ENCODE peak calls at places on chromosomes 3 and 15, in nine cellular contexts. One of them, this sample, is unnamed.

GRCh38 chr15:56371495-56372147 is 6.4 kb downstream of the TEX9 start:
- DNase-seq in T follicular helper cell: no peak
- DNase-seq in EL: no peak
- DNase-seq in Ammon's horn: no peak
- DNase-seq in D341Med: no peak
- DNase-seq in breast epithelium: no peak
- DNase-seq in AG10803: no peak
- DNase-seq in MCF 10A: peak
- DNase-seq in COLO829: no peak
- DNase-seq in this sample: no peak

GRCh38 chr3:105274958-105275357 is 91.8 kb upstream of the ALCAM start:
- DNase-seq in T follicular helper cell: no peak
- DNase-seq in EL: peak
- DNase-seq in Ammon's horn: no peak
- DNase-seq in D341Med: no peak
- DNase-seq in breast epithelium: no peak
- DNase-seq in AG10803: peak
- DNase-seq in MCF 10A: peak
- DNase-seq in COLO829: no peak
- DNase-seq in this sample: no peak

GRCh38 chr3:3053974-3054373 is 56.2 kb downstream of the IL5RA start:
- DNase-seq in T follicular helper cell: no peak
- DNase-seq in EL: no peak
- DNase-seq in Ammon's horn: peak
- DNase-seq in D341Med: no peak
- DNase-seq in breast epithelium: no peak
- DNase-seq in AG10803: no peak
- DNase-seq in MCF 10A: no peak
- DNase-seq in COLO829: peak
- DNase-seq in this sample: no peak

GRCh38 chr3:161221881-161222600 is 930 bp downstream of the NMD3 start:
- DNase-seq in T follicular helper cell: no peak
- DNase-seq in EL: peak
- DNase-seq in Ammon's horn: peak
- DNase-seq in D341Med: peak
- DNase-seq in breast epithelium: no peak
- DNase-seq in AG10803: peak
- DNase-seq in MCF 10A: peak
- DNase-seq in COLO829: no peak
- DNase-seq in this sample: peak

GRCh38 chr3:104916971-104917370 is 449.7 kb upstream of the ALCAM start:
- DNase-seq in T follicular helper cell: no peak
- DNase-seq in EL: peak
- DNase-seq in Ammon's horn: no peak
- DNase-seq in D341Med: no peak
- DNase-seq in breast epithelium: no peak
- DNase-seq in AG10803: no peak
- DNase-seq in MCF 10A: no peak
- DNase-seq in COLO829: no peak
- DNase-seq in this sample: no peak

GRCh38 chr15:39238443-39238842 is 342.4 kb upstream of the THBS1 start:
- DNase-seq in T follicular helper cell: no peak
- DNase-seq in EL: no peak
- DNase-seq in Ammon's horn: no peak
- DNase-seq in D341Med: no peak
- DNase-seq in breast epithelium: no peak
- DNase-seq in AG10803: no peak
- DNase-seq in MCF 10A: no peak
- DNase-seq in COLO829: no peak
- DNase-seq in this sample: no peak

GRCh38 chr3:45546636-45547201 is 47.8 kb upstream of the LIMD1 start:
- DNase-seq in T follicular helper cell: no peak
- DNase-seq in EL: no peak
- DNase-seq in Ammon's horn: no peak
- DNase-seq in D341Med: no peak
- DNase-seq in breast epithelium: no peak
- DNase-seq in AG10803: no peak
- DNase-seq in MCF 10A: peak
- DNase-seq in COLO829: no peak
- DNase-seq in this sample: peak

GRCh38 chr15:83653639-83654378 is at the start of gene ADAMTSL3:
- DNase-seq in T follicular helper cell: no peak
- DNase-seq in EL: no peak
- DNase-seq in Ammon's horn: peak
- DNase-seq in D341Med: peak
- DNase-seq in breast epithelium: peak
- DNase-seq in AG10803: peak
- DNase-seq in MCF 10A: peak
- DNase-seq in COLO829: no peak
- DNase-seq in this sample: peak

GRCh38 chr3:113832477-113833164 is 6.0 kb upstream of the GRAMD1C start:
- DNase-seq in T follicular helper cell: no peak
- DNase-seq in EL: no peak
- DNase-seq in Ammon's horn: no peak
- DNase-seq in D341Med: no peak
- DNase-seq in breast epithelium: no peak
- DNase-seq in AG10803: peak
- DNase-seq in MCF 10A: no peak
- DNase-seq in COLO829: no peak
- DNase-seq in this sample: no peak

GRCh38 chr3:172380632-172381031 is 67.6 kb downstream of the GHSR start:
- DNase-seq in T follicular helper cell: no peak
- DNase-seq in EL: no peak
- DNase-seq in Ammon's horn: no peak
- DNase-seq in D341Med: no peak
- DNase-seq in breast epithelium: no peak
- DNase-seq in AG10803: no peak
- DNase-seq in MCF 10A: no peak
- DNase-seq in COLO829: no peak
- DNase-seq in this sample: no peak

GRCh38 chr3:151327571-151328198 is 1.7 kb downstream of the P2RY13 start:
- DNase-seq in T follicular helper cell: no peak
- DNase-seq in EL: no peak
- DNase-seq in Ammon's horn: no peak
- DNase-seq in D341Med: no peak
- DNase-seq in breast epithelium: no peak
- DNase-seq in AG10803: peak
- DNase-seq in MCF 10A: peak
- DNase-seq in COLO829: peak
- DNase-seq in this sample: no peak

GRCh38 chr3:148074916-148075315 is 622.8 kb upstream of the AGTR1 start:
- DNase-seq in T follicular helper cell: no peak
- DNase-seq in EL: no peak
- DNase-seq in Ammon's horn: no peak
- DNase-seq in D341Med: peak
- DNase-seq in breast epithelium: no peak
- DNase-seq in AG10803: no peak
- DNase-seq in MCF 10A: no peak
- DNase-seq in COLO829: no peak
- DNase-seq in this sample: peak

GRCh38 chr15:55799287-55800212 is 56.6 kb upstream of the PRTG start:
- DNase-seq in T follicular helper cell: no peak
- DNase-seq in EL: peak
- DNase-seq in Ammon's horn: no peak
- DNase-seq in D341Med: peak
- DNase-seq in breast epithelium: no peak
- DNase-seq in AG10803: no peak
- DNase-seq in MCF 10A: peak
- DNase-seq in COLO829: peak
- DNase-seq in this sample: peak

GRCh38 chr3:17065315-17065714 is 180.6 kb downstream of the PLCL2 start:
- DNase-seq in T follicular helper cell: no peak
- DNase-seq in EL: no peak
- DNase-seq in Ammon's horn: no peak
- DNase-seq in D341Med: no peak
- DNase-seq in breast epithelium: no peak
- DNase-seq in AG10803: no peak
- DNase-seq in MCF 10A: no peak
- DNase-seq in COLO829: no peak
- DNase-seq in this sample: no peak

GRCh38 chr15:99249270-99249817 is at the start of gene TTC23:
- DNase-seq in T follicular helper cell: no peak
- DNase-seq in EL: peak
- DNase-seq in Ammon's horn: peak
- DNase-seq in D341Med: no peak
- DNase-seq in breast epithelium: no peak
- DNase-seq in AG10803: peak
- DNase-seq in MCF 10A: peak
- DNase-seq in COLO829: peak
- DNase-seq in this sample: peak

GRCh38 chr3:168029705-168030104 is 66.0 kb downstream of the GOLIM4 start:
- DNase-seq in T follicular helper cell: no peak
- DNase-seq in EL: no peak
- DNase-seq in Ammon's horn: no peak
- DNase-seq in D341Med: no peak
- DNase-seq in breast epithelium: no peak
- DNase-seq in AG10803: no peak
- DNase-seq in MCF 10A: no peak
- DNase-seq in COLO829: no peak
- DNase-seq in this sample: no peak

GRCh38 chr15:47717036-47717611 is at the start of gene SEMA6D:
- DNase-seq in T follicular helper cell: no peak
- DNase-seq in EL: peak
- DNase-seq in Ammon's horn: peak
- DNase-seq in D341Med: peak
- DNase-seq in breast epithelium: peak
- DNase-seq in AG10803: peak
- DNase-seq in MCF 10A: peak
- DNase-seq in COLO829: peak
- DNase-seq in this sample: no peak

GRCh38 chr3:10116138-10116460 is 624 bp downstream of the BRK1 start:
- DNase-seq in T follicular helper cell: no peak
- DNase-seq in EL: peak
- DNase-seq in Ammon's horn: no peak
- DNase-seq in D341Med: no peak
- DNase-seq in breast epithelium: no peak
- DNase-seq in AG10803: peak
- DNase-seq in MCF 10A: peak
- DNase-seq in COLO829: no peak
- DNase-seq in this sample: no peak

This sample was measured in G401.